ENCODE peak calls at places on chromosomes 12 and 14, in four cellular contexts. U, A, Q and S are unnamed samples.

GRCh38 chr12:121217761-121218160 is 7.8 kb downstream of the P2RX4 start:
- DNase-seq in U (no peak), A (no peak), Q (no peak), S (no peak)

GRCh38 chr14:20487402-20487742 is 18.0 kb upstream of the RNASE10 start:
- DNase-seq in U (no peak), A (no peak), Q (no peak), S (no peak)

GRCh38 chr12:57430117-57430930 is 519 bp downstream of the R3HDM2 start:
- DNase-seq in U (peak), A (peak), Q (no peak), S (peak)

GRCh38 chr14:71244341-71244740 is 337.1 kb downstream of the PCNX1 start:
- DNase-seq in U (no peak), A (no peak), Q (no peak), S (no peak)

GRCh38 chr12:70074510-70074909 is 168.7 kb upstream of the CNOT2 start:
- DNase-seq in U (no peak), A (no peak), Q (no peak), S (peak)

GRCh38 chr12:72540811-72541210 is 268.6 kb downstream of the TRHDE start:
- DNase-seq in U (peak), A (no peak), Q (no peak), S (no peak)

GRCh38 chr12:56146492-56147460 is 5.6 kb upstream of the MYL6B start:
- DNase-seq in U (no peak), A (no peak), Q (no peak), S (no peak)

GRCh38 chr12:111166779-111167540 is 201.9 kb downstream of the PHETA1 start:
- DNase-seq in U (no peak), A (peak), Q (no peak), S (no peak)

GRCh38 chr12:75635606-75636444 is 124.4 kb upstream of the KRR1 start:
- DNase-seq in U (peak), A (no peak), Q (no peak), S (peak)

GRCh38 chr14:99424306-99424877 is 56.3 kb downstream of the SETD3 start:
- DNase-seq in U (no peak), A (no peak), Q (no peak), S (no peak)

GRCh38 chr14:29465095-29465494 is 462.6 kb downstream of the PRKD1 start:
- DNase-seq in U (peak), A (no peak), Q (no peak), S (no peak)

GRCh38 chr14:57189070-57189469 is 79.6 kb downstream of the EXOC5 start:
- DNase-seq in U (no peak), A (no peak), Q (no peak), S (no peak)

GRCh38 chr14:67949771-67950170 is 130.2 kb downstream of the RAD51B start:
- DNase-seq in U (no peak), A (no peak), Q (no peak), S (no peak)

GRCh38 chr12:78101946-78102635 is 271.4 kb downstream of the NAV3 start:
- DNase-seq in U (no peak), A (no peak), Q (no peak), S (no peak)

GRCh38 chr12:2832550-2833127 is 2.2 kb downstream of the NRIP2 start:
- DNase-seq in U (no peak), A (no peak), Q (no peak), S (no peak)

GRCh38 chr14:69349091-69349777 is 48.9 kb downstream of the ERH start:
- DNase-seq in U (no peak), A (no peak), Q (no peak), S (no peak)

GRCh38 chr14:20614038-20614840 is 23.1 kb upstream of the RNASE12 start:
- DNase-seq in U (no peak), A (no peak), Q (no peak), S (no peak)

GRCh38 chr14:59251811-59252771 is 63.6 kb downstream of the DAAM1 start:
- DNase-seq in U (peak), A (no peak), Q (no peak), S (no peak)

GRCh38 chr12:30806989-30807694 is 52.4 kb upstream of the CAPRIN2 start:
- DNase-seq in U (peak), A (no peak), Q (peak), S (peak)

GRCh38 chr14:103380719-103381377 is 4.4 kb upstream of the MARK3 start:
- DNase-seq in U (no peak), A (no peak), Q (no peak), S (no peak)

GRCh38 chr14:49962616-49963015 is 69.7 kb downstream of the ARF6 start:
- DNase-seq in U (no peak), A (peak), Q (no peak), S (no peak)

GRCh38 chr14:95184413-95184790 is 27.1 kb upstream of the DICER1 start:
- DNase-seq in U (no peak), A (no peak), Q (no peak), S (no peak)

GRCh38 chr12:14902465-14902864 is 16.8 kb upstream of the MGP start:
- DNase-seq in U (no peak), A (no peak), Q (no peak), S (no peak)

GRCh38 chr12:96502477-96502876 is 13.1 kb downstream of the CFAP54 start:
- DNase-seq in U (no peak), A (no peak), Q (no peak), S (peak)

GRCh38 chr14:24436355-24437019 is 6.1 kb downstream of the SDR39U1 start:
- DNase-seq in U (peak), A (no peak), Q (peak), S (no peak)

GRCh38 chr12:54721312-54721711 is 73.1 kb upstream of the DCD start:
- DNase-seq in U (no peak), A (no peak), Q (no peak), S (no peak)

GRCh38 chr12:55743131-55743921 is 404 bp downstream of the GDF11 start:
- DNase-seq in U (peak), A (peak), Q (no peak), S (peak)

DNA sequence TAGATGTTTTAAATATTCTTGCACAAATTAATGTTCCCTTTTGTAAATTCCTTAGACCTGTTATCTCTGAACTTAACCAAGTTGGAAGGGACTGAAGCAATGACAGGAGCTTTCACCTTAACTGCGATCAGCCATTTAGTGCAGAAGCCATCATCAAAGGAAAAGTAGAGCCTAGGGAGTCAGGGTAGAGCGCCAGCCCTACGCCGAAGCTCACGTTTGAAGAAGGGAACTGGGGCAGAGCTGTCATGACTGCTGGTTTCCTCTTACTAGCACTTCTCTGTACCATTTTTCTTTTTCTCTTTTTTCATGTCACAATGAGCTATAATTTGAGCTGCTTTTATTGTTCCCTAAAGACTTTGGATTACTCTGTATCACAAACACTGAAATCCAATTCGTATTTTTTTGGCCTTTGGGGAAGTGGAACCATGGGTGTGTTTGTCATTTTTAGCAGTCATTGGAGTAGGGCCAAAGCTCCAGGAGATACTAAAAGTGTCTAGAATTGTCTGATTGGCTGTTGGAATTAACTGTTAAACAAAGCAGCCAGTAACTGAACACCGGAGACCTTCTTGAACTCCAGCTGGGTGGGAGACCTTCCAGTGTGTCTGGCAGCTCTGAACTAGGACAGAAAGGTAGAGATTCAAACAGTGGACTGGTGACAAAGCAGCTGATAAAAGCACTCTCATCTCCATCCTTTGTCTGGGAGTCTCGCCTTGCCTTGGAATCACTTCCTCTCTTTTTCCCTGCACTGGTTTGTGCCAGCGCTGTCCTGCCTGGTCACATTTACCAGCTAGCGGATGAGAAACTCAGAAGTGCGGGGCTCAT is 9.1 kb downstream of the MTRFR start:
- DNase-seq in U (no peak), A (no peak), Q (no peak), S (no peak)
- H3K9ac ChIP-seq in U (no peak), A (no peak), Q (no peak), S (no peak)

DNA sequence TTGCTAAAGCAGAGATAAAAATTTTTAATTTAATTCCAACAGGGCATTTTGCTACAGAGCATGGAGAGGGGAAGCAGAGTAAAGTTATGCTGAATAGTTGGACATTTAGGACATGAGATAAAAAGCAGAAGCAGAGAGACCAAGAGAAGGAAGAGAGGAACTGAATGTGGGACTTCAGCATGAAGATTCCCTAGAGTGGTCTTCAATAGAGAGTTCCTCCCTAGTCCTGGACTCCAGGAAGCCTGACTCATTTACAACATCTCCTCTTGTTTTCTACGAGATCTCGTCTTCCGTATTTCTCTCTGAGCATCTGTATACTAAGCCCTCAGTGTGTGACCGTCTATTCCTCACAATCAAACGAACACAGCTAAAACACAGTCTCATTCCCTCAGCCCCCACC is 35.2 kb upstream of the IFT81 start:
- DNase-seq in U (no peak), A (no peak), Q (no peak), S (no peak)
- H3K9ac ChIP-seq in U (no peak), A (no peak), Q (no peak), S (no peak)

GRCh38 chr14:100476012-100476822 is 111.0 kb downstream of the BEGAIN start:
- DNase-seq in U (peak), A (no peak), Q (no peak), S (no peak)
- H3K9ac ChIP-seq in U (peak), A (no peak), Q (no peak), S (no peak)

GRCh38 chr14:98208943-98209342 is 1063.1 kb downstream of the BCL11B start:
- DNase-seq in U (no peak), A (no peak), Q (no peak), S (no peak)
- H3K9ac ChIP-seq in U (no peak), A (no peak), Q (no peak), S (no peak)

GRCh38 chr12:90207799-90208198 is 499.2 kb upstream of the ATP2B1 start:
- DNase-seq in U (no peak), A (no peak), Q (no peak), S (no peak)

GRCh38 chr12:90199008-90199407 is 490.4 kb upstream of the ATP2B1 start:
- DNase-seq in U (no peak), A (no peak), Q (no peak), S (no peak)

GRCh38 chr12:90209029-90209428 is 500.4 kb upstream of the ATP2B1 start:
- DNase-seq in U (no peak), A (no peak), Q (no peak), S (no peak)

GRCh38 chr12:90205165-90205564 is 496.5 kb upstream of the ATP2B1 start:
- DNase-seq in U (no peak), A (no peak), Q (no peak), S (no peak)

GRCh38 chr12:90203556-90203955 is 494.9 kb upstream of the ATP2B1 start:
- DNase-seq in U (no peak), A (no peak), Q (no peak), S (no peak)
- H3K9ac ChIP-seq in U (no peak), A (no peak), Q (no peak), S (no peak)

GRCh38 chr12:52015393-52016081 is 8.8 kb downstream of the TAMALIN start:
- DNase-seq in U (no peak), A (no peak), Q (no peak), S (no peak)

GRCh38 chr12:52011602-52012214 is 5.0 kb downstream of the TAMALIN start:
- DNase-seq in U (no peak), A (no peak), Q (no peak), S (no peak)

GRCh38 chr12:52014567-52015392 is 8.0 kb downstream of the TAMALIN start:
- DNase-seq in U (peak), A (no peak), Q (no peak), S (no peak)

GRCh38 chr12:52010692-52011601 is 4.2 kb downstream of the TAMALIN start:
- DNase-seq in U (no peak), A (no peak), Q (no peak), S (no peak)

DNA sequence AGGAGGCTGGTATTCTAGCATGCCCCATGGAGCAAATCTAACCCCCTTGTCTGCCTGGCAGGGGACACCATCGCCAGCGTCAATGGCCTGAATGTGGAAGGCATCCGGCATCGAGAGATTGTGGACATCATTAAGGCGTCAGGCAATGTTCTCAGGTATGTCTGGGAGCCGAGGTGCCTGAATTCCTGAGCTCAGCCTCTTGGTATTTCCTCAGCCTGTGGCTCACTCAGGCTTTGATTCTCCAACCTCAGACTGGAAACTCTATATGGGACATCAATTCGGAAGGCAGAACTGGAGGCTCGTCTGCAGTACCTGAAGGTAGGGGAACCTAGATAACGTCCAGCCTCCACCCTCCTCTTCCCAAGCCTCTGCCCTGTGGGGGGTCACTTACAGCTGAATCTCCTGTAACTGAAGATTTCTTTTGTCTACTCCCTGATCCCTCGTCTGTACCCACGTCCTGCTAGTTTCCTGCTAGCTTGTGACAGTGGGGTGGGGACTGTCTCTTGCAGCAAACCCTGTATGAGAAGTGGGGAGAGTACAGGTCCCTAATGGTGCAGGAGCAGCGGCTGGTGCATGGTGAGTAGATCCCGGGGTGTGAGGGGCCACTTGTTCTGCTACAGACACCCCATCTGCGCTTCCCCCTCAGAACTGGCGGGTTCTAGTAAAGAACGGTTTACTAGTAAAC is 7.0 kb downstream of the TAMALIN start:
- DNase-seq in U (no peak), A (no peak), Q (no peak), S (no peak)
- H3K9ac ChIP-seq in U (no peak), A (no peak), Q (peak), S (no peak)

GRCh38 chr12:132507656-132508055 is 17.7 kb downstream of the FBRSL1 start:
- DNase-seq in U (no peak), A (no peak), Q (no peak), S (no peak)

GRCh38 chr12:132505105-132505851 is 15.3 kb downstream of the FBRSL1 start:
- DNase-seq in U (no peak), A (no peak), Q (no peak), S (no peak)

GRCh38 chr12:132506730-132507538 is 17.0 kb downstream of the FBRSL1 start:
- DNase-seq in U (peak), A (peak), Q (no peak), S (no peak)

GRCh38 chr12:132505852-132506219 is 15.9 kb downstream of the FBRSL1 start:
- DNase-seq in U (no peak), A (no peak), Q (no peak), S (no peak)

GRCh38 chr12:132506328-132506727 is 16.4 kb downstream of the FBRSL1 start:
- DNase-seq in U (no peak), A (no peak), Q (no peak), S (no peak)
- H3K9ac ChIP-seq in U (peak), A (no peak), Q (peak), S (no peak)

DNA sequence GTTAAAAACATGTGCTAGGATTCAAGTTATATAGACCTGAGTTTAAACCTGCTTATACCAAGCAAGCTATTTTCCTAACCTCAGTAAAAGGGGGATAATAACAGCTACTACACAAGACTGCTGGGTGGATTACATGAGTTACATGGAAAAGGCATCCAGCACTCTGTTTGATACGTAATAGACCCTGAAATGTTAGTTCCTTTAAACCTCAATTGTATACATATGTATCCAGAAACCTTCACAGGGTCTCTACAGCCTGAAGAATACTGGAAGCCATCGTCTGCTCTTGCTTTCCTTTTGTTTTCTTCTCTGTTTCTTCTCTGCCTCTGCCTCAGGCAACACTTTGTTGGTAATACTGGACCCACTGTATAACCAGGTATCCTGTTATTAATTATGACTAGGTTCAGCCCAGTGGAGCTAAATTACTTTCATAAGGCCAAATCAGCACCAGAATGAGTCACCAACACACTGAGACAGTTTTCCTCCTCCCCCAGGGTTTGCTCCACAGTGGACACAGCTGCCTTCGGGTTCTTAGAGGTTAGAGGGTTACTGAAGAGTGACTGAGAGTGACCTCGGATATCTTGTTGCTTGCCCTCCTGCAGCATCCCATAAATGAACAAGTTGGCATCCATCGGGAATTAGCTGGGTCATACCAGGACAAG is 127.1 kb downstream of the CAPZA3 start:
- DNase-seq in U (peak), A (no peak), Q (no peak), S (no peak)
- H3K9ac ChIP-seq in U (peak), A (no peak), Q (no peak), S (no peak)